ENCODE peak calls at places on chromosomes 5 and 9, in five cellular contexts. E, S, D, T and O are unnamed samples.
A peak's percentile ranks its signal among the peaks of the same experiment; 100 is the strongest.

GRCh38 chr9:95264954-95265615 is 52.4 kb downstream of the FANCC start:
- DNase-seq in E (peak; percentile 75), S (no peak), D (peak; percentile 50), T (no peak), O (no peak)

GRCh38 chr5:28483327-28484025 is 1445.1 kb upstream of the CDH9 start:
- DNase-seq in E (no peak), S (no peak), D (no peak), T (peak; percentile 40), O (no peak)

GRCh38 chr5:145829708-145830361 is 5.3 kb downstream of the PRELID2 start:
- DNase-seq in E (no peak), S (no peak), D (no peak), T (no peak), O (no peak)

GRCh38 chr5:14040542-14040941 is 96.1 kb upstream of the DNAH5 start:
- DNase-seq in E (peak; percentile 47), S (no peak), D (no peak), T (no peak), O (no peak)

GRCh38 chr5:80255425-80255751 is 460 bp downstream of the SERINC5 start:
- DNase-seq in E (peak; percentile 50), S (peak; percentile 69), D (peak; percentile 65), T (peak; percentile 89), O (peak; percentile 85)

GRCh38 chr5:115321309-115321708 is 24.9 kb upstream of the CCDC112 start:
- DNase-seq in E (peak; percentile 23), S (no peak), D (no peak), T (no peak), O (no peak)

GRCh38 chr9:93650448-93650847 is 74.1 kb downstream of the PHF2 start:
- DNase-seq in E (no peak), S (peak; percentile 12), D (no peak), T (peak; percentile 55), O (peak; percentile 45)

GRCh38 chr5:132257131-132258101 is at the start of gene PDLIM4:
- DNase-seq in E (no peak), S (no peak), D (peak; percentile 40), T (peak; percentile 66), O (peak; percentile 74)

GRCh38 chr5:132426525-132427138 is 57.1 kb downstream of the SLC22A5 start:
- DNase-seq in E (peak; percentile 97), S (peak; percentile 70), D (peak; percentile 86), T (peak; percentile 90), O (peak; percentile 93)

GRCh38 chr5:60333103-60333502 is 366.9 kb downstream of the DEPDC1B start:
- DNase-seq in E (peak; percentile 31), S (no peak), D (no peak), T (no peak), O (no peak)

DNA sequence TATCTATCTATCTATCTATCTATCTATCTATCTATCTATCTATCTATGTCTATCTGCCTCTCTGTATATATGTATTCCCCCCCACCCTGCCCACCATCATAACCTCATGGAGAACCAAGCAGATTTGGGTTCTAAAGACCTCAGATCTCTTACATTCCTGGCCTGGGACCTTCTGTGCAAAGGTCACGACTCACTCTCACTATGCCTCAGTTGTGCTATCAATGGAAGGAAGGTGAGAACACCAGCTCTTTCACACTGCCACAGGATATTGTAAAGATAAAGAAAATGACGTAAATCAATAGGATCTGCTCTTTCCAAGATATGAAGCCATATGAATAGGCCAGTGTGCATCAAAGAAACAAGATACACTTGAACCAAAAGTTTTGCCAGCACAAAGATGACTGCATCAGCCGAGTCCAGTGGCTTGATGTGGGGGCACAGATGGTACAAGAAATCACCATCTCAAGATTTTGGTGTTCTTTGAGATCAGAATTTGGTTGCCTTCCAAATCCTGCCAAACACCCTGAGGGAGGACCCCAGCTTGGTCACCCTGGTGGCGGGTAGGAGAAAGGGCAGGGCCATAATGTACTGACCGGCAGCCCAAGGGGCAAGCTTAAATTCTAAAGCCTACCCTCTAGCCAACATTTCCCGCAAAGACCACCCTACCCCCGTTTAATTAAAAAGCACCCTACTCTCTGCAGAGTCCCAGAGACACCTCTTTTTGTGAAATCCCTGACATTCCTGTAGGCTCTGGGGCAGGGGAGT is 8.4 kb upstream of the FGF1 start:
- DNase-seq in E (no peak), S (no peak), D (no peak), T (no peak), O (no peak)
- TF ChIP-seq CTCF in E (no peak), S (peak; percentile 19), D (peak; percentile 22), T (no peak), O (no peak)

GRCh38 chr5:78810098-78810497 is 161.5 kb upstream of the LHFPL2 start:
- DNase-seq in E (no peak), S (no peak), D (no peak), T (no peak), O (no peak)
- H3K4me3 ChIP-seq in E (no peak overlapping the region), S (no peak overlapping the region), D (no peak overlapping the region), T (no peak overlapping the region), O (no peak overlapping the region)

DNA sequence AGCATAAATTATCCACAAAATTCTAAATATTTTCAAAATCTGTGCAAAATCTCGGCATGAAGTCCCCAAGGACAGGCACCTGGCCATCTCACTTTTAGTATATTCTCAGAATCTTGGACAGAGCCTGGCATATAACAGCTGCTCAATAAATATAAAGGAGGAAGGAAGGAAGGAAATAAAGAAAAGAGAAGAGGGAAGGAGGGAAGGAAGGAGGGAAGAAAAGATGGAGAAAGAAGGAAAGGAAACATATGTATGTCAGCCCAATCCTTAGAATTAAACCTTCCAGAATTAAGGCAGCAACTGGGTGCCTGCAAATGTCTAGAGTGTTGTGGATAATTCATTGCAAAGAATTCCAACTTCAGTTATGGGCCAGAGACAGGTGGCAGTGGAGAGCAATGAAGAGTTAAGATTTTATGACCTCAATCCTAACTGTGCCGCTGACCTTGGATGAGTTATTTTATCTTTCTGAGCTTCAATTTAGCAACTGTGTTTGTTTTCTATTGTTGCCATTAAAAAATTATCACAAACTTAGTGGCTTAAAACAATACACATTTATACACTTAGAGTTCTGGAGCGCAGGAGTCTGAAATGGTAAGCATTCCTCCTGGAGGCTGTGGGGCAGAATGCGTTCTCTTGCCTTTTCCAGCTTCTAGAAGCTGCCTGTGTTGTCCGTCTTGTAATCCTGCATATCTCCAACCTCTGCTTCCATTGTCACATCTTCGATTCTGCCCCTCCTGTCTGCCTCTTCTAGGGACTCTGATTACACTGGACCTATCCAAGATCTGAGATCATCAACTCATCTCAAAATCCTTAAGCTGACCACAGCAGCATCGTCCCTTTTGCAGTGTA is 200.8 kb upstream of the MSX2 start:
- DNase-seq in E (no peak), S (no peak), D (no peak), T (no peak), O (no peak)
- TF ChIP-seq CTCF in E (peak; percentile 21), S (no peak), D (no peak), T (no peak), O (no peak)

DNA sequence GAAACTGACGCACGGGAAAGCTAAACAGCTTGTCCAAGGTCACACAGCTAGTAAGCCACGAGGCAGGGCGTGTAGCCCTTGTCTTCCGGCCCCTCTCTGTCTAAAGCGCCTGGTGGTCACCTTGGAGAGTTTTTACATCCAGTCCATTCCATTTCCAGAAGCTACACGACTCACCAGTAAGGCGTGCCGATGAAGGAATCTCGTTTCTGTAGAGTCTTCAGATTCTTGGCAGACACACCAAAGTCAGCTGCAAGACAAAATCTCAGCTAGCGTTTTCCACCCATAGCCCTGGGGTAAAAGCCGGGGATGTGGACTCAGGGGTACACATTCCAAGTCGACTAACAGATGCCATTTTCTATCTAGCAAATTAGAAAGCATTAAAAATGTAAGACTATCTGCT is 80.4 kb downstream of the STK10 start:
- DNase-seq in E (peak; percentile 84), S (no peak), D (peak; percentile 87), T (no peak), O (no peak)
- H3K4me3 ChIP-seq in E (no peak overlapping the region), S (peak overlapping the region; percentile 31), D (no peak overlapping the region), T (no peak overlapping the region), O (peak overlapping the region; percentile 57)

DNA sequence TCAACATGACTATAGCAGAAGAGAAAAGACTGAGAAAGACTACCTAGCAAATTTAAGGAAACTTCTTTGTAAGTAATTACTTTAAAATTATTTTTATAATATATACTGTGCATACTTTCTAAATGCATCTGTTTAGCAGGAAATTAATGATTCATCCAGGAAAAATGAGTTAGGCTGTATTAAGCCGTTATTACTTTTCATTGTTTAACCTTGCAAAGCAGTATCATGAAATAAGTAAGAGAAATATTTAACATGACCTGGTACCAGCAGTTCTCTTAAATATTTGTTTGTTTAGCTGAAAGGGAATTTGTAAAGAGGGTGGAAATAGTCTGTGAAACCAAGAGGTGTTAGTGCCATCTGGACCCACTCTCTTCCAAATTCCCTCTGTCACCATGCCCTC is 175.0 kb downstream of the GNAQ start:
- DNase-seq in E (peak; percentile 47), S (no peak), D (no peak), T (no peak), O (no peak)
- TF ChIP-seq CTCF in E (no peak), S (no peak), D (no peak), T (no peak), O (no peak)

GRCh38 chr5:76983468-76983867 is 30.6 kb downstream of the CRHBP start:
- DNase-seq in E (no peak), S (no peak), D (peak; percentile 54), T (no peak), O (no peak)
- H3K4me3 ChIP-seq in E (no peak overlapping the region), S (no peak overlapping the region), D (no peak overlapping the region), T (no peak overlapping the region), O (no peak overlapping the region)

GRCh38 chr5:39353714-39354399 is 10.4 kb downstream of the C9 start:
- DNase-seq in E (no peak), S (no peak), D (no peak), T (no peak), O (no peak)

GRCh38 chr5:39352170-39352569 is 12.1 kb downstream of the C9 start:
- DNase-seq in E (no peak), S (no peak), D (no peak), T (no peak), O (no peak)

GRCh38 chr5:39355324-39355723 is 9.0 kb downstream of the C9 start:
- DNase-seq in E (no peak), S (no peak), D (no peak), T (no peak), O (no peak)

GRCh38 chr5:39356263-39356662 is 8.0 kb downstream of the C9 start:
- DNase-seq in E (no peak), S (no peak), D (no peak), T (no peak), O (no peak)

GRCh38 chr5:39352931-39353330 is 11.4 kb downstream of the C9 start:
- DNase-seq in E (no peak), S (no peak), D (no peak), T (no peak), O (no peak)
- TF ChIP-seq CTCF in E (no peak), S (no peak), D (no peak), T (no peak), O (no peak)

GRCh38 chr9:84694248-84694647 is 24.7 kb downstream of the NTRK2 start:
- DNase-seq in E (no peak), S (no peak), D (no peak), T (no peak), O (no peak)
- H3K4me3 ChIP-seq in E (peak overlapping the region; percentile 16), S (no peak overlapping the region), D (no peak overlapping the region), T (no peak overlapping the region), O (no peak overlapping the region)